ENCODE peak calls at places on chromosomes 2 and 18, in five cellular contexts. F is heart left ventricle, J is uterus, I is left ventricle myocardium inferior, C is fibroblast of mammary gland. X is an unnamed sample.

GRCh38 chr2:50196775-50197482 is 835.0 kb downstream of the NRXN1 start:
- DNase-seq in F (no peak), J (no peak), I (no peak), C (no peak), X (no peak)

GRCh38 chr2:174965992-174966789 is 39.0 kb downstream of the CHN1 start:
- DNase-seq in F (no peak), J (no peak), I (no peak), C (peak; percentile 38), X (no peak)

GRCh38 chr2:238272156-238272555 is 16.3 kb downstream of the PER2 start:
- DNase-seq in F (peak; percentile 7), J (no peak), I (no peak), C (no peak), X (no peak)

GRCh38 chr2:157840568-157841156 is 35.5 kb downstream of the ACVR1 start:
- DNase-seq in F (peak; percentile 65), J (peak; percentile 25), I (peak; percentile 64), C (peak; percentile 49), X (no peak)

GRCh38 chr18:11320981-11321380 is 171.6 kb upstream of the PIEZO2 start:
- DNase-seq in F (no peak), J (no peak), I (no peak), C (peak; percentile 81), X (no peak)

GRCh38 chr2:217775920-217776503 is 226.8 kb downstream of the TNS1 start:
- DNase-seq in F (no peak), J (no peak), I (no peak), C (no peak), X (no peak)

GRCh38 chr2:96800762-96801463 is 15.2 kb upstream of the CNNM3 start:
- DNase-seq in F (peak; percentile 79), J (peak; percentile 72), I (peak; percentile 69), C (peak; percentile 50), X (peak; percentile 79)

GRCh38 chr2:175575346-175576258 is 394.1 kb upstream of the ATP5MC3 start:
- DNase-seq in F (peak; percentile 40), J (no peak), I (no peak), C (no peak), X (no peak)

GRCh38 chr18:10252952-10253680 is 201.3 kb upstream of the APCDD1 start:
- DNase-seq in F (no peak), J (no peak), I (no peak), C (no peak), X (no peak)

GRCh38 chr2:54239427-54239826 is 16.6 kb downstream of the TSPYL6 start:
- DNase-seq in F (no peak), J (no peak), I (no peak), C (peak; percentile 97), X (no peak)

GRCh38 chr2:49286726-49287125 is 132.4 kb upstream of the FSHR start:
- DNase-seq in F (no peak), J (no peak), I (no peak), C (no peak), X (no peak)

GRCh38 chr18:28511421-28511821 is 334.5 kb upstream of the CDH2 start:
- DNase-seq in F (no peak), J (no peak), I (no peak), C (no peak), X (no peak)

GRCh38 chr2:141015339-141016047 is 1115.3 kb downstream of the LRP1B start:
- DNase-seq in F (peak; percentile 64), J (no peak), I (peak; percentile 27), C (no peak), X (no peak)

GRCh38 chr2:54073796-54074195 is 41.6 kb upstream of the ACYP2 start:
- DNase-seq in F (no peak), J (no peak), I (no peak), C (peak; percentile 64), X (no peak)

GRCh38 chr2:104504331-104505073 is 349.4 kb upstream of the POU3F3 start:
- DNase-seq in F (no peak), J (no peak), I (no peak), C (no peak), X (no peak)

GRCh38 chr2:102301867-102302362 is 9.4 kb upstream of the IL1RL1 start:
- DNase-seq in F (no peak), J (no peak), I (no peak), C (peak; percentile 62), X (no peak)

GRCh38 chr18:46268662-46269061 is 164.5 kb downstream of the HAUS1 start:
- DNase-seq in F (peak; percentile 82), J (no peak), I (peak; percentile 44), C (no peak), X (no peak)

GRCh38 chr2:11938196-11938595 is 191.8 kb downstream of the LPIN1 start:
- DNase-seq in F (peak; percentile 89), J (peak; percentile 27), I (peak; percentile 84), C (peak; percentile 73), X (no peak)

GRCh38 chr2:7044253-7045250 is 127.3 kb downstream of the RNF144A start:
- DNase-seq in F (peak; percentile 75), J (peak; percentile 79), I (peak; percentile 73), C (peak; percentile 77), X (no peak)

GRCh38 chr2:28705743-28706142 is 45.9 kb upstream of the PPP1CB start:
- DNase-seq in F (no peak), J (no peak), I (no peak), C (no peak), X (no peak)

GRCh38 chr2:223736488-223736887 is 100.9 kb downstream of the AP1S3 start:
- DNase-seq in F (no peak), J (no peak), I (no peak), C (no peak), X (no peak)

GRCh38 chr18:62118324-62118723 is 68.5 kb downstream of the PIGN start:
- DNase-seq in F (no peak), J (no peak), I (no peak), C (peak; percentile 83), X (no peak)

GRCh38 chr2:147214900-147215299 is 629.9 kb upstream of the ACVR2A start:
- DNase-seq in F (no peak), J (no peak), I (no peak), C (peak; percentile 6), X (no peak)

GRCh38 chr2:134327367-134327766 is 73.5 kb downstream of the MGAT5 start:
- DNase-seq in F (no peak), J (no peak), I (no peak), C (peak; percentile 63), X (no peak)

DNA sequence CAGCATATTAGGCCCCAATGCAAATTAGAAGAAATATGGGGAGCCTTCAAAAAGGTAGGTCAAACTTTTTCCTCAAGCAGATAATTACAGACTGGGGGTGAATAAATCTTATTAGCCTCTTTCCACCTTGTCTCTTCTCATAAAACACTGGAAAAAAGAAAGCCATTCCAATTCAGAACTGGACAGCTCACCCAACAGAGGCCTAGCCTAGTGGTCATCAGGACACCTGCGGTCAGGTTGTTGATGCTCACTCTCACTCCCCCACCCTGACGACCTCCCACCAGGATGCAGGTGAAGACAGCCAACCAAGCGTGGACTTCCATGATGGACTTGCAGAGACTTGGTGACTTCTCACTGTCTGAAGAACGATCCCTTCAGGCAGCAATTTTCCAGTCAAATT is 207.1 kb downstream of the ALK start:
- DNase-seq in F (no peak), J (no peak), I (no peak), C (no peak), X (no peak)
- TF ChIP-seq CTCF in F (no peak), J (no peak), I (no peak), C (peak; percentile 1), X (no peak)

GRCh38 chr2:219643788-219644398 is 16.5 kb downstream of the SLC4A3 start:
- DNase-seq in F (peak; percentile 78), J (no peak), I (no peak), C (peak; percentile 18), X (peak; percentile 62)

GRCh38 chr2:219648963-219649362 is 21.5 kb downstream of the SLC4A3 start:
- DNase-seq in F (no peak), J (no peak), I (no peak), C (no peak), X (no peak)

GRCh38 chr2:219644801-219645480 is 17.5 kb downstream of the SLC4A3 start:
- DNase-seq in F (peak; percentile 87), J (no peak), I (peak; percentile 69), C (no peak), X (peak; percentile 57)

GRCh38 chr2:219643084-219643473 is 15.6 kb downstream of the SLC4A3 start:
- DNase-seq in F (no peak), J (peak; percentile 21), I (no peak), C (no peak), X (peak; percentile 55)

GRCh38 chr2:219645631-219646527 is 18.4 kb downstream of the SLC4A3 start:
- DNase-seq in F (no peak), J (peak; percentile 42), I (no peak), C (peak; percentile 87), X (peak; percentile 37)
- TF ChIP-seq CTCF in F (no peak), J (no peak), I (no peak), C (no peak), X (no peak)

DNA sequence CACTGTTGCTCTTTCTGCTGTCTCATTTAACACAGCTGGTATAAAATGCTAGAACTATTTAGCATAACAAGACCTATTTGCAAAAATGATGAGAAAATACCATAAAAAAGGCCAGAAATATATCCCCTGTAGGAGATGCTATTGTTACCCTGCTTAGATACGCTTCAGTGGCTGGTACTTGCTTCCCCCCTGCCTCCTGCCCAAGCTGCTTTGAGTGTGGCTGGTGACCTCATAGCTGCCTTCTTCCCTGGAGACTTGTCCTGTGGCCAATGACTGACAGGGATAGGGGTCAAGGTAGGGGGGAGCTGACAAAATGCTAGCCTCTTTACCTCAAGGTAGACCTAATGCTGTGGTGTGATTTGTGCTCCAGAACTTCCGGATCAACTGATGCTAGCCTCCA is 150.2 kb upstream of the ZEB2 start:
- DNase-seq in F (no peak), J (no peak), I (no peak), C (no peak), X (no peak)
- TF ChIP-seq CTCF in F (no peak), J (no peak), I (no peak), C (no peak), X (no peak)

DNA sequence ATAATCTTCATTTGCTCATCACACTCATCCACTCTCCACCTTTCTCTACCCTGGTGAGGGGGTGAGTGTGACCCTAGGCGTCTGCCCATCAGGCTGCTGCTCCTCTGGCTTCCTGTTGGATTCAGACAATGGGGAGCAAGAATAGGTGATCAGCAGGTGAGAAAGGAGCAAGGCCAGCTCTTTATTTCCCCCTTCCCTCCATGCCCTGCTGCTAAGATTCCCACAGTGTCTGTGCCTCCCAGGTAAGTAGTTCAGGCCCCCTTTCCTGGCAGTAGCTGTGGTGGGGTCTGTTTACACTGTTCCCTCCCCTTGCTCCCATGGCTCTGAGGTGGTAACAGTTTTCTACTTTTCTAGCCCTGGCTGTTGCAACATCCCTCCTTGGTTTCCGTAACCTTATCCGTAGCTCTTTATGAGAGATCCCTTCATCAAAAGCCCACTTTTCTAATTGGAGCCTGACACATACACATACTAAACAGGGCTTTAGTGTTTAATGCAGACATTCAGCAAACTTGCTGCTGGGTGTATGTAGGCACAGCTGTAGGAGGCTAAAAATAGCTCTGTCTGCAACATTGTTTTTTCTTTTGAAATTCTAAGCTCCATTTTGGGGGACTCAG is 27.5 kb downstream of the MAP2 start:
- DNase-seq in F (no peak), J (no peak), I (no peak), C (no peak), X (no peak)
- TF ChIP-seq CTCF in F (no peak), J (no peak), I (no peak), C (no peak), X (no peak)

DNA sequence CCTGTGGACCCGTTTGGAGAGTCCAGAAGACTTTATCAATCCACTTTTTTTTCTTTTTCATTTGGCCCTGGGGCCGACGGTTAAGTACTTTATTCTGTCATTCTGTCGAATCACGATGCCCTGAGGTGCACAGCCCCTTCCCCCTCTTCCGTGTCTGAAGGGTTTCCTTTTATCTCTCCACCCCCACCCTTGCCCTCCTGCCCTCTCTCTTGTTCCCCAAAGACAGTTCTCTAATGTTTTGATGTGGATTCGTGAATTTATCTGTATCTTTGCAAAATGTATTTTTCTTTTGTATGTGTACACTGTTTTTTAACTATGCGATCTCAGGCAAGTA is 1.7 kb upstream of the CASP8 start:
- DNase-seq in F (no peak), J (no peak), I (no peak), C (no peak), X (no peak)
- TF ChIP-seq CTCF in F (no peak), J (no peak), I (peak; percentile 19), C (no peak), X (no peak)